ENCODE peak calls at places on chromosomes 11 and 22, in nine cellular contexts. X is HCT116, B is GM12878, E is endothelial cell of umbilical vein, Z is HepG2, I is A549, K is H1, R is K562, Q is SK-N-SH. D is an unnamed sample.
A peak's percentile ranks its signal among the peaks of the same experiment; 100 is the strongest.

GRCh38 chr11:8671242-8671641 is 11.2 kb downstream of the TRIM66 start:
- DNase-seq in X (no peak), B (no peak), E (peak; percentile 92), Z (no peak), I (no peak), K (peak; percentile 61), R (no peak), Q (peak; percentile 32), D (no peak)

GRCh38 chr11:9060700-9061111 is 30.7 kb downstream of the SCUBE2 start:
- DNase-seq in X (no peak), B (peak; percentile 97), E (no peak), Z (peak; percentile 23), I (peak; percentile 18), K (no peak), R (peak; percentile 59), Q (no peak), D (peak; percentile 51)

GRCh38 chr22:46812034-46812605 is 49.7 kb downstream of the TBC1D22A start:
- DNase-seq in X (no peak), B (no peak), E (no peak), Z (no peak), I (no peak), K (peak; percentile 39), R (no peak), Q (no peak), D (no peak)

GRCh38 chr11:120540744-120541143 is 29.2 kb downstream of the GRIK4 start:
- DNase-seq in X (no peak), B (no peak), E (no peak), Z (peak; percentile 63), I (no peak), K (no peak), R (no peak), Q (no peak), D (no peak)

GRCh38 chr11:27718346-27718852 is 18.1 kb upstream of the BDNF start:
- DNase-seq in X (peak; percentile 73), B (no peak), E (peak; percentile 57), Z (no peak), I (peak; percentile 76), K (peak; percentile 71), R (no peak), Q (peak; percentile 76), D (no peak)

GRCh38 chr11:92978226-92979111 is 9.0 kb downstream of the MTNR1B start:
- DNase-seq in X (no peak), B (no peak), E (no peak), Z (no peak), I (no peak), K (no peak), R (peak; percentile 29), Q (peak; percentile 78), D (no peak)

GRCh38 chr22:43451651-43452050 is 39.8 kb downstream of the MPPED1 start:
- DNase-seq in X (no peak), B (no peak), E (no peak), Z (no peak), I (no peak), K (no peak), R (no peak), Q (no peak), D (no peak)

GRCh38 chr22:39125622-39126021 is 26.9 kb downstream of the CBX7 start:
- DNase-seq in X (no peak), B (no peak), E (no peak), Z (no peak), I (no peak), K (no peak), R (no peak), Q (no peak), D (no peak)

DNA sequence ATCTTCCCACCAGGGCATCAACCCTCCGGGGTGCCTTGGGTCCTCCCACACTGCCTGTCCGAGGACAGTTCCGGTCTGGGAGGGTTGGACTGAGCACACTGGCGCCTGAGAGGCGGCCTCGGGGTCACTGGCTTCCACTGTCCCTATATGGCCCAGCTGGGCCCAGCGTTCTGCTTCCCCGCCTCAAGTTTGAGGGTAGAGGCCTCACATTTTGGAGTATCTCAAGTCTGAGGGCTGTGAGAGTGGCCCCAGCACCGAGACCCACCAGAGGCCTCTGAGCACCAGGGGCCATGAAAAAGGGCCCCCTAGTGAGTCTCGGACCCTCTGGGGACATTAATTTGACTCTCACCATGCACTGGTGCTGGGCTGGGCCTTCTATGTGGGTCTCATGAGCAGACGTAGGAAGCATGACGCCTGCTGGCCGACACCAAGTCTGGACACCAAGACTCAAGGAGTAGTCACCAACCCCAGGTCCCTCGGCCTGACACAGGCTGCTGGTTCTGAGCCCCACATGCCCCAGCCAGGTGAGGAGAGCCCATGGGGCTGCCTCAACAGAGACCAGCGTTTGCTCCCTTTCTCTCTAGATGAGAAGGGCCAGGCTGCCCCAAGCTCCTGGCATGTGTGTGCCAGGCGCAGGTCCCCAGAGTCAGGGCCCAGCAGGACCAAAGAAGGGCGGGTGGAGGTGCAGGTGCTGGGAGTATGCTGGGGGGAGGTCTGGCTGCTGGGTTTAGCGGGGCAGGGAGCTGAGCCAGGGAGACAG is 27.5 kb downstream of the ARVCF start:
- DNase-seq in X (no peak), B (no peak), E (no peak), Z (no peak), I (no peak), K (no peak), R (peak; percentile 78), Q (no peak), D (no peak)
- TF ChIP-seq MAX in X (no peak), B (no peak), E (no peak), Z (no peak), I (no peak), K (no peak), R (no peak), Q (no peak), D (no peak)

GRCh38 chr11:895331-896223 is 15.0 kb downstream of the CHID1 start:
- DNase-seq in X (no peak), B (no peak), E (no peak), Z (no peak), I (no peak), K (no peak), R (no peak), Q (no peak), D (no peak)
- H3K4me3 ChIP-seq in X (no peak overlapping the region), B (no peak overlapping the region), E (no peak overlapping the region), Z (no peak overlapping the region), I (no peak overlapping the region), K (no peak overlapping the region), R (no peak overlapping the region), Q (no peak overlapping the region), D (no peak overlapping the region)

GRCh38 chr11:30131535-30131934 is 99.3 kb upstream of the FSHB start:
- DNase-seq in X (no peak), B (no peak), E (no peak), Z (peak; percentile 1), I (no peak), K (no peak), R (no peak), Q (no peak), D (no peak)
- TF ChIP-seq MAX in X (no peak), B (no peak), E (no peak), Z (no peak), I (no peak), K (no peak), R (no peak), Q (no peak), D (no peak)

GRCh38 chr22:17724241-17724640 is 50.0 kb downstream of the BID start:
- DNase-seq in X (no peak), B (no peak), E (no peak), Z (no peak), I (no peak), K (no peak), R (no peak), Q (no peak), D (no peak)
- H3K4me3 ChIP-seq in X (no peak overlapping the region), B (no peak overlapping the region), E (no peak overlapping the region), Z (no peak overlapping the region), I (no peak overlapping the region), K (no peak overlapping the region), R (no peak overlapping the region), Q (no peak overlapping the region), D (no peak overlapping the region)

DNA sequence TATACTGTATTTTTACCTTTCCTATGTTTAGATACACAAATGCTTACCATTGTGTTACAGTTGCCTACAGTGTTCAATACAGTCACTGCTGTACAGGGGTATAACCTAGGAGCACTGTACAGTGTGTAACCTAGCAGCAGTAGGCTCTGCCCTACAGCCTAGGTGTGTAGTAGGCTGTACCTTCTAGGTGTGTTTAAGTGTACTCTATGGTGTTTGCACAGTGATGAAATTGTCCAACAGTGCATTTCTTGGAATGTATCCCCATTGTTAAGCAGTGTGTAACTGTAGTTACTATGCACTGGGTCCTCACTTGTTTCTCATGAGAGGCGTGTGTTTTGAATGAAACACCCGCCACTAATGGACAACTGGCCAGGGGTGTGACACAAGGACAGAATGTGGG is 269.0 kb downstream of the OPCML start:
- DNase-seq in X (no peak), B (no peak), E (no peak), Z (no peak), I (no peak), K (no peak), R (no peak), Q (no peak), D (no peak)
- TF ChIP-seq MAX in X (no peak), B (no peak), E (no peak), Z (no peak), I (no peak), K (no peak), R (no peak), Q (no peak), D (no peak)

GRCh38 chr11:1872267-1872985 is 19.3 kb downstream of the PRR33 start:
- DNase-seq in X (no peak), B (no peak), E (no peak), Z (no peak), I (no peak), K (no peak), R (no peak), Q (no peak), D (no peak)

GRCh38 chr11:1871531-1871930 is 18.6 kb downstream of the LSP1 start:
- DNase-seq in X (no peak), B (no peak), E (no peak), Z (no peak), I (no peak), K (no peak), R (no peak), Q (no peak), D (no peak)

GRCh38 chr11:1870326-1870696 is 17.4 kb downstream of the LSP1 start:
- DNase-seq in X (no peak), B (no peak), E (no peak), Z (no peak), I (no peak), K (no peak), R (no peak), Q (no peak), D (no peak)

GRCh38 chr11:1869427-1870325 is 16.8 kb downstream of the LSP1 start:
- DNase-seq in X (no peak), B (no peak), E (no peak), Z (peak; percentile 20), I (peak; percentile 79), K (no peak), R (peak; percentile 57), Q (no peak), D (no peak)

GRCh38 chr11:1870721-1871466 is 18.0 kb downstream of the LSP1 start:
- DNase-seq in X (no peak), B (no peak), E (no peak), Z (no peak), I (no peak), K (no peak), R (peak; percentile 72), Q (no peak), D (peak; percentile 46)
- H3K4me3 ChIP-seq in X (no peak overlapping the region), B (no peak overlapping the region), E (no peak overlapping the region), Z (no peak overlapping the region), I (no peak overlapping the region), K (no peak overlapping the region), R (no peak overlapping the region), Q (no peak overlapping the region), D (no peak overlapping the region)

D was measured in NB4.